ENCODE peak calls at places on chromosomes 16 and 17, in eight cellular contexts. One of them, this sample, is unnamed.

GRCh38 chr16:23453338-23454052 is 506 bp upstream of the COG7 start:
- DNase-seq in H7: no peak
- DNase-seq in thyroid gland: no peak
- DNase-seq in Caki2: no peak
- DNase-seq in stomach: no peak
- DNase-seq in stimulated activated CD8-positive, alpha-beta memory T cell treated with anti-CD3 and anti-CD28 coated beads, Interleukin-12 subunit alpha, Interleukin-12 subunit beta, amount 100 ng/mL, for 4 hours: no peak
- DNase-seq in lower leg skin: no peak
- DNase-seq in adipocyte: no peak
- DNase-seq in this sample: no peak

GRCh38 chr17:8965394-8966168 is at the start of gene PIK3R5:
- DNase-seq in H7: peak
- DNase-seq in thyroid gland: peak
- DNase-seq in Caki2: no peak
- DNase-seq in stomach: peak
- DNase-seq in stimulated activated CD8-positive, alpha-beta memory T cell treated with anti-CD3 and anti-CD28 coated beads, Interleukin-12 subunit alpha, Interleukin-12 subunit beta, amount 100 ng/mL, for 4 hours: peak
- DNase-seq in lower leg skin: peak
- DNase-seq in adipocyte: no peak
- DNase-seq in this sample: peak

GRCh38 chr17:12928736-12929135 is 89.1 kb downstream of the ELAC2 start:
- DNase-seq in H7: peak
- DNase-seq in thyroid gland: peak
- DNase-seq in Caki2: peak
- DNase-seq in stomach: no peak
- DNase-seq in stimulated activated CD8-positive, alpha-beta memory T cell treated with anti-CD3 and anti-CD28 coated beads, Interleukin-12 subunit alpha, Interleukin-12 subunit beta, amount 100 ng/mL, for 4 hours: no peak
- DNase-seq in lower leg skin: no peak
- DNase-seq in adipocyte: no peak
- DNase-seq in this sample: peak

GRCh38 chr17:27451906-27452305 is 4.3 kb upstream of the KSR1 start:
- DNase-seq in H7: no peak
- DNase-seq in thyroid gland: no peak
- DNase-seq in Caki2: no peak
- DNase-seq in stomach: no peak
- DNase-seq in stimulated activated CD8-positive, alpha-beta memory T cell treated with anti-CD3 and anti-CD28 coated beads, Interleukin-12 subunit alpha, Interleukin-12 subunit beta, amount 100 ng/mL, for 4 hours: no peak
- DNase-seq in lower leg skin: no peak
- DNase-seq in adipocyte: no peak
- DNase-seq in this sample: no peak

GRCh38 chr16:89953671-89954406 is 5.3 kb downstream of the DEF8 start:
- DNase-seq in H7: no peak
- DNase-seq in thyroid gland: no peak
- DNase-seq in Caki2: no peak
- DNase-seq in stomach: no peak
- DNase-seq in stimulated activated CD8-positive, alpha-beta memory T cell treated with anti-CD3 and anti-CD28 coated beads, Interleukin-12 subunit alpha, Interleukin-12 subunit beta, amount 100 ng/mL, for 4 hours: no peak
- DNase-seq in lower leg skin: no peak
- DNase-seq in adipocyte: no peak
- DNase-seq in this sample: no peak

GRCh38 chr17:63919311-63919723 is 678 bp upstream of the GH1 start:
- DNase-seq in H7: peak
- DNase-seq in thyroid gland: peak
- DNase-seq in Caki2: peak
- DNase-seq in stomach: peak
- DNase-seq in stimulated activated CD8-positive, alpha-beta memory T cell treated with anti-CD3 and anti-CD28 coated beads, Interleukin-12 subunit alpha, Interleukin-12 subunit beta, amount 100 ng/mL, for 4 hours: peak
- DNase-seq in lower leg skin: no peak
- DNase-seq in adipocyte: peak
- DNase-seq in this sample: peak

GRCh38 chr17:64156670-64157069 is 26.7 kb upstream of the ERN1 start:
- DNase-seq in H7: no peak
- DNase-seq in thyroid gland: peak
- DNase-seq in Caki2: no peak
- DNase-seq in stomach: no peak
- DNase-seq in stimulated activated CD8-positive, alpha-beta memory T cell treated with anti-CD3 and anti-CD28 coated beads, Interleukin-12 subunit alpha, Interleukin-12 subunit beta, amount 100 ng/mL, for 4 hours: no peak
- DNase-seq in lower leg skin: peak
- DNase-seq in adipocyte: no peak
- DNase-seq in this sample: no peak

GRCh38 chr17:6088141-6088540 is 18.0 kb downstream of the WSCD1 start:
- DNase-seq in H7: no peak
- DNase-seq in thyroid gland: no peak
- DNase-seq in Caki2: no peak
- DNase-seq in stomach: no peak
- DNase-seq in stimulated activated CD8-positive, alpha-beta memory T cell treated with anti-CD3 and anti-CD28 coated beads, Interleukin-12 subunit alpha, Interleukin-12 subunit beta, amount 100 ng/mL, for 4 hours: no peak
- DNase-seq in lower leg skin: no peak
- DNase-seq in adipocyte: no peak
- DNase-seq in this sample: no peak

GRCh38 chr17:75842411-75842810 is 1.8 kb downstream of the UNC13D start:
- DNase-seq in H7: no peak
- DNase-seq in thyroid gland: no peak
- DNase-seq in Caki2: no peak
- DNase-seq in stomach: no peak
- DNase-seq in stimulated activated CD8-positive, alpha-beta memory T cell treated with anti-CD3 and anti-CD28 coated beads, Interleukin-12 subunit alpha, Interleukin-12 subunit beta, amount 100 ng/mL, for 4 hours: no peak
- DNase-seq in lower leg skin: no peak
- DNase-seq in adipocyte: no peak
- DNase-seq in this sample: no peak

GRCh38 chr17:42441717-42442565 is 16.7 kb upstream of the ATP6V0A1 start:
- DNase-seq in H7: peak
- DNase-seq in thyroid gland: no peak
- DNase-seq in Caki2: no peak
- DNase-seq in stomach: no peak
- DNase-seq in stimulated activated CD8-positive, alpha-beta memory T cell treated with anti-CD3 and anti-CD28 coated beads, Interleukin-12 subunit alpha, Interleukin-12 subunit beta, amount 100 ng/mL, for 4 hours: no peak
- DNase-seq in lower leg skin: no peak
- DNase-seq in adipocyte: no peak
- DNase-seq in this sample: peak

GRCh38 chr16:25546781-25547180 is 145.0 kb upstream of the HS3ST4 start:
- DNase-seq in H7: no peak
- DNase-seq in thyroid gland: no peak
- DNase-seq in Caki2: no peak
- DNase-seq in stomach: no peak
- DNase-seq in stimulated activated CD8-positive, alpha-beta memory T cell treated with anti-CD3 and anti-CD28 coated beads, Interleukin-12 subunit alpha, Interleukin-12 subunit beta, amount 100 ng/mL, for 4 hours: no peak
- DNase-seq in lower leg skin: no peak
- DNase-seq in adipocyte: no peak
- DNase-seq in this sample: no peak

GRCh38 chr17:61131555-61131954 is 268.1 kb upstream of the TBX2 start:
- DNase-seq in H7: no peak
- DNase-seq in thyroid gland: no peak
- DNase-seq in Caki2: no peak
- DNase-seq in stomach: no peak
- DNase-seq in stimulated activated CD8-positive, alpha-beta memory T cell treated with anti-CD3 and anti-CD28 coated beads, Interleukin-12 subunit alpha, Interleukin-12 subunit beta, amount 100 ng/mL, for 4 hours: no peak
- DNase-seq in lower leg skin: no peak
- DNase-seq in adipocyte: no peak
- DNase-seq in this sample: no peak

GRCh38 chr17:75830168-75831031 is 13.8 kb downstream of the UNC13D start:
- DNase-seq in H7: peak
- DNase-seq in thyroid gland: no peak
- DNase-seq in Caki2: no peak
- DNase-seq in stomach: no peak
- DNase-seq in stimulated activated CD8-positive, alpha-beta memory T cell treated with anti-CD3 and anti-CD28 coated beads, Interleukin-12 subunit alpha, Interleukin-12 subunit beta, amount 100 ng/mL, for 4 hours: no peak
- DNase-seq in lower leg skin: no peak
- DNase-seq in adipocyte: peak
- DNase-seq in this sample: peak

GRCh38 chr17:83012161-83012800 is 67.1 kb upstream of the METRNL start:
- DNase-seq in H7: no peak
- DNase-seq in thyroid gland: no peak
- DNase-seq in Caki2: no peak
- DNase-seq in stomach: no peak
- DNase-seq in stimulated activated CD8-positive, alpha-beta memory T cell treated with anti-CD3 and anti-CD28 coated beads, Interleukin-12 subunit alpha, Interleukin-12 subunit beta, amount 100 ng/mL, for 4 hours: no peak
- DNase-seq in lower leg skin: no peak
- DNase-seq in adipocyte: no peak
- DNase-seq in this sample: no peak

GRCh38 chr17:9959377-9959981 is 54.4 kb upstream of the RCVRN start:
- DNase-seq in H7: peak
- DNase-seq in thyroid gland: no peak
- DNase-seq in Caki2: no peak
- DNase-seq in stomach: no peak
- DNase-seq in stimulated activated CD8-positive, alpha-beta memory T cell treated with anti-CD3 and anti-CD28 coated beads, Interleukin-12 subunit alpha, Interleukin-12 subunit beta, amount 100 ng/mL, for 4 hours: no peak
- DNase-seq in lower leg skin: no peak
- DNase-seq in adipocyte: peak
- DNase-seq in this sample: peak

GRCh38 chr17:72424505-72425117 is 303.8 kb downstream of the SOX9 start:
- DNase-seq in H7: no peak
- DNase-seq in thyroid gland: no peak
- DNase-seq in Caki2: no peak
- DNase-seq in stomach: no peak
- DNase-seq in stimulated activated CD8-positive, alpha-beta memory T cell treated with anti-CD3 and anti-CD28 coated beads, Interleukin-12 subunit alpha, Interleukin-12 subunit beta, amount 100 ng/mL, for 4 hours: no peak
- DNase-seq in lower leg skin: no peak
- DNase-seq in adipocyte: no peak
- DNase-seq in this sample: no peak

GRCh38 chr16:56911771-56912541 is 20.0 kb upstream of the HERPUD1 start:
- DNase-seq in H7: peak
- DNase-seq in thyroid gland: no peak
- DNase-seq in Caki2: no peak
- DNase-seq in stomach: peak
- DNase-seq in stimulated activated CD8-positive, alpha-beta memory T cell treated with anti-CD3 and anti-CD28 coated beads, Interleukin-12 subunit alpha, Interleukin-12 subunit beta, amount 100 ng/mL, for 4 hours: no peak
- DNase-seq in lower leg skin: no peak
- DNase-seq in adipocyte: peak
- DNase-seq in this sample: peak

GRCh38 chr17:77959216-77959925 is 868 bp downstream of the TNRC6C start:
- DNase-seq in H7: peak
- DNase-seq in thyroid gland: peak
- DNase-seq in Caki2: peak
- DNase-seq in stomach: peak
- DNase-seq in stimulated activated CD8-positive, alpha-beta memory T cell treated with anti-CD3 and anti-CD28 coated beads, Interleukin-12 subunit alpha, Interleukin-12 subunit beta, amount 100 ng/mL, for 4 hours: peak
- DNase-seq in lower leg skin: peak
- DNase-seq in adipocyte: peak
- DNase-seq in this sample: peak